ENCODE peak calls at places on chromosomes 2 and 18, in seven cellular contexts. T, Y, J, K, B, D and W are unnamed samples.

GRCh38 chr18:10784596-10785202 is 258.9 kb downstream of the NAPG start:
- DNase-seq in T (no peak), Y (no peak), J (no peak), K (no peak), B (no peak), D (no peak), W (no peak)

GRCh38 chr2:60707750-60708371 is 48.2 kb upstream of the PAPOLG start:
- DNase-seq in T (peak), Y (peak), J (no peak), K (no peak), B (peak), D (peak), W (no peak)

GRCh38 chr2:229922449-229923386 is at the start of gene FBXO36:
- DNase-seq in T (peak), Y (peak), J (peak), K (peak), B (peak), D (peak), W (peak)

GRCh38 chr2:108195133-108195439 is 44.7 kb upstream of the SULT1C3 start:
- DNase-seq in T (no peak), Y (no peak), J (no peak), K (no peak), B (no peak), D (no peak), W (no peak)

GRCh38 chr2:231926761-231927565 is 767 bp upstream of the NPPC start:
- DNase-seq in T (no peak), Y (no peak), J (no peak), K (peak), B (peak), D (no peak), W (no peak)

GRCh38 chr18:70781860-70782453 is 493.1 kb downstream of the SOCS6 start:
- DNase-seq in T (peak), Y (no peak), J (no peak), K (no peak), B (peak), D (peak), W (peak)

GRCh38 chr2:120476141-120476540 is 130.2 kb downstream of the INHBB start:
- DNase-seq in T (no peak), Y (no peak), J (no peak), K (peak), B (no peak), D (no peak), W (no peak)

GRCh38 chr2:64504774-64505720 is 19.1 kb upstream of the AFTPH start:
- DNase-seq in T (no peak), Y (no peak), J (no peak), K (no peak), B (no peak), D (no peak), W (no peak)

GRCh38 chr2:186036862-186037449 is 298.4 kb downstream of the FSIP2 start:
- DNase-seq in T (no peak), Y (no peak), J (no peak), K (no peak), B (no peak), D (no peak), W (no peak)

GRCh38 chr2:54704238-54704637 is 19.2 kb upstream of the EML6 start:
- DNase-seq in T (no peak), Y (no peak), J (no peak), K (no peak), B (no peak), D (no peak), W (no peak)

GRCh38 chr2:216516730-216517350 is 18.2 kb downstream of the RPL37A start:
- DNase-seq in T (peak), Y (peak), J (no peak), K (no peak), B (peak), D (peak), W (no peak)